ENCODE peak calls at places on chromosomes 16 and 17, in five cellular contexts. L is stimulated activated CD8-positive, alpha-beta memory T cell treated with anti-CD3 and anti-CD28 coated beads, Interleukin-4, amount 100 ng/mL, for 4 hours; U is neural progenitor cell; S is HuH-7.5; Z is left colon. W is an unnamed sample.

GRCh38 chr17:73121513-73121912 is 29.0 kb upstream of the SLC39A11 start:
- DNase-seq in U (no peak), L (no peak), Z (no peak), S (no peak), W (no peak)

GRCh38 chr17:37673386-37673785 is 30.1 kb upstream of the DDX52 start:
- DNase-seq in L (no peak), S (no peak), Z (no peak), U (no peak), W (no peak)

GRCh38 chr16:84614914-84615813 is 2.7 kb downstream of the COTL1 start:
- DNase-seq in U (no peak), Z (no peak), S (no peak), L (no peak), W (no peak)

GRCh38 chr16:86991679-86992078 is 325.5 kb downstream of the C16orf95 start:
- DNase-seq in L (no peak), U (no peak), Z (no peak), S (no peak), W (no peak)

GRCh38 chr16:86863609-86864008 is 285.3 kb downstream of the FOXL1 start:
- DNase-seq in Z (no peak), S (no peak), U (no peak), L (no peak), W (no peak)

GRCh38 chr16:72612271-72612670 is 435.7 kb downstream of the ZFHX3 start:
- DNase-seq in L (no peak), S (no peak), U (no peak), Z (no peak), W (no peak)

GRCh38 chr17:50892101-50892776 is 26.1 kb upstream of the TOB1 start:
- DNase-seq in S (no peak), U (no peak), L (no peak), Z (no peak), W (no peak)

GRCh38 chr17:75633484-75634375 is 496 bp downstream of the SMIM5 start:
- DNase-seq in S (peak), Z (peak), U (peak), L (peak), W (peak)

GRCh38 chr16:78591682-78592103 is 492.2 kb downstream of the WWOX start:
- DNase-seq in Z (no peak), L (no peak), S (peak), U (no peak), W (no peak)

GRCh38 chr16:50037791-50038190 is 12.8 kb downstream of the CNEP1R1 start:
- DNase-seq in U (no peak), S (no peak), L (no peak), Z (no peak), W (no peak)

GRCh38 chr16:4633910-4634635 is 9.4 kb downstream of the MGRN1 start:
- DNase-seq in S (no peak), U (no peak), Z (no peak), L (no peak), W (no peak)

GRCh38 chr16:53094013-53094630 is 39.3 kb downstream of the CHD9 start:
- DNase-seq in S (no peak), Z (peak), U (no peak), L (no peak), W (no peak)

GRCh38 chr16:70592106-70592571 is 54.2 kb upstream of the IL34 start:
- DNase-seq in Z (no peak), U (no peak), S (no peak), L (no peak), W (no peak)

GRCh38 chr16:56848955-56849689 is 15.9 kb upstream of the SLC12A3 start:
- DNase-seq in Z (no peak), S (no peak), L (no peak), U (no peak), W (no peak)

GRCh38 chr17:62718420-62718819 is 89.7 kb downstream of the MARCHF10 start:
- DNase-seq in L (no peak), U (no peak), Z (no peak), S (no peak), W (no peak)

GRCh38 chr16:13109171-13109570 is 207.8 kb downstream of the SHISA9 start:
- DNase-seq in S (no peak), Z (no peak), U (no peak), L (no peak), W (no peak)

GRCh38 chr16:28898942-28899341 is 20.7 kb downstream of the ATP2A1 start:
- DNase-seq in Z (no peak), S (no peak), L (no peak), U (no peak), W (no peak)

GRCh38 chr17:78255953-78256704 is 24.7 kb downstream of the TMEM235 start:
- DNase-seq in S (no peak), L (no peak), Z (no peak), U (no peak), W (no peak)